ENCODE peak calls at places on chromosomes 2 and 18, in six cellular contexts. V, X, T, U, I and L are unnamed samples.
A peak's percentile ranks its signal among the peaks of the same experiment; 100 is the strongest.

GRCh38 chr2:24272161-24272802 is 88.1 kb downstream of the ITSN2 start:
- DNase-seq in U (no peak), V (no peak), X (no peak), I (no peak), T (no peak), L (no peak)

GRCh38 chr2:159265171-159265576 is 21.3 kb downstream of the WDSUB1 start:
- DNase-seq in X (no peak), U (no peak), I (no peak), T (no peak), V (peak; percentile 55), L (no peak)

GRCh38 chr2:196331143-196331542 is 159.8 kb upstream of the STK17B start:
- DNase-seq in T (no peak), V (peak; percentile 84), U (no peak), X (no peak), I (peak; percentile 17), L (no peak)

GRCh38 chr2:233147829-233148167 is 87.7 kb downstream of the INPP5D start:
- DNase-seq in V (no peak), T (no peak), X (no peak), I (no peak), U (no peak), L (no peak)

GRCh38 chr2:226176298-226176984 is 623.2 kb downstream of the IRS1 start:
- DNase-seq in U (no peak), I (no peak), T (no peak), V (no peak), X (no peak), L (no peak)

GRCh38 chr2:69469784-69470183 is 32.5 kb upstream of the NFU1 start:
- DNase-seq in T (no peak), U (no peak), X (no peak), I (no peak), V (no peak), L (no peak)

GRCh38 chr2:198100323-198100722 is 295.9 kb downstream of the PLCL1 start:
- DNase-seq in U (no peak), X (no peak), T (peak; percentile 12), V (no peak), I (no peak), L (no peak)

GRCh38 chr2:57934659-57935058 is 111.9 kb upstream of the VRK2 start:
- DNase-seq in V (no peak), T (no peak), X (no peak), U (no peak), I (no peak), L (no peak)

GRCh38 chr18:44098551-44099098 is 582.1 kb upstream of the SETBP1 start:
- DNase-seq in T (no peak), V (no peak), I (no peak), U (no peak), X (no peak), L (no peak)

GRCh38 chr2:216691210-216691741 is 4.1 kb downstream of the IGFBP5 start:
- DNase-seq in V (peak; percentile 52), T (no peak), X (no peak), I (peak; percentile 91), U (peak; percentile 87), L (no peak)

GRCh38 chr2:223554923-223555322 is 47.2 kb downstream of the SCG2 start:
- DNase-seq in V (no peak), I (no peak), T (no peak), X (no peak), U (no peak), L (no peak)

GRCh38 chr2:205640713-205641112 is 41.6 kb upstream of the NRP2 start:
- DNase-seq in U (no peak), T (no peak), I (no peak), V (no peak), X (no peak), L (no peak)

GRCh38 chr2:26563686-26564085 is 77.5 kb downstream of the CIB4 start:
- DNase-seq in V (no peak), I (no peak), X (no peak), U (no peak), T (no peak), L (no peak)

GRCh38 chr18:73708596-73708995 is 439.0 kb downstream of the FBXO15 start:
- DNase-seq in I (no peak), V (no peak), X (no peak), U (no peak), T (no peak), L (no peak)

GRCh38 chr18:64244571-64244970 is 95.7 kb upstream of the LINC00305 start:
- DNase-seq in V (no peak), T (no peak), I (no peak), U (no peak), X (no peak), L (no peak)

GRCh38 chr18:902179-902718 is 2.4 kb upstream of the ADCYAP1 start:
- DNase-seq in I (no peak), V (peak; percentile 47), X (no peak), T (no peak), U (no peak), L (no peak)

GRCh38 chr18:59777636-59778035 is 80.4 kb upstream of the CCBE1 start:
- DNase-seq in V (no peak), T (no peak), X (no peak), U (no peak), I (no peak), L (no peak)

GRCh38 chr2:98308068-98308467 is 38.2 kb upstream of the CNGA3 start:
- DNase-seq in T (no peak), V (no peak), I (no peak), X (no peak), U (no peak), L (no peak)

GRCh38 chr2:159185401-159186130 is 100.9 kb downstream of the WDSUB1 start:
- DNase-seq in T (peak; percentile 97), U (no peak), I (no peak), V (peak; percentile 23), X (no peak), L (no peak)

GRCh38 chr2:73212448-73213176 is 1.4 kb upstream of the SMYD5 start:
- DNase-seq in I (peak; percentile 58), U (peak; percentile 69), V (peak; percentile 63), T (no peak), X (peak; percentile 61), L (no peak)

GRCh38 chr18:74856967-74857366 is 259.3 kb downstream of the ZNF407 start:
- DNase-seq in T (no peak), X (no peak), U (no peak), V (no peak), I (no peak), L (no peak)

GRCh38 chr2:8628179-8628869 is 53.5 kb upstream of the ID2 start:
- DNase-seq in X (no peak), I (no peak), V (peak; percentile 36), T (no peak), U (no peak), L (no peak)

GRCh38 chr18:78713726-78714125 is 265.9 kb upstream of the SALL3 start:
- DNase-seq in I (no peak), V (no peak), X (no peak), T (no peak), U (no peak), L (no peak)

GRCh38 chr2:102806250-102806837 is 44.5 kb downstream of the TMEM182 start:
- DNase-seq in V (peak; percentile 53), T (no peak), U (peak; percentile 74), I (peak; percentile 66), X (peak; percentile 52), L (no peak)

GRCh38 chr2:18149660-18150246 is 271.3 kb downstream of the KCNS3 start:
- DNase-seq in U (no peak), T (peak; percentile 10), I (no peak), X (no peak), V (peak; percentile 39), L (no peak)

GRCh38 chr2:156021326-156022040 is 311.0 kb downstream of the NR4A2 start:
- DNase-seq in V (peak; percentile 46), X (no peak), U (no peak), T (no peak), I (no peak), L (peak; percentile 56)

GRCh38 chr2:190653931-190654330 is 5.0 kb downstream of the NAB1 start:
- DNase-seq in I (no peak), X (no peak), U (no peak), T (no peak), V (no peak), L (no peak)

GRCh38 chr18:49757513-49758262 is 55.6 kb downstream of the ACAA2 start:
- DNase-seq in X (no peak), U (no peak), T (no peak), I (no peak), V (no peak), L (no peak)

GRCh38 chr2:37085731-37086147 is 1.4 kb downstream of the GPATCH11 start:
- DNase-seq in T (no peak), U (no peak), I (no peak), V (peak; percentile 63), X (no peak), L (peak; percentile 12)

GRCh38 chr18:56458770-56459450 is 179.5 kb downstream of the TXNL1 start:
- DNase-seq in X (no peak), I (peak; percentile 16), U (no peak), T (no peak), V (no peak), L (no peak)

GRCh38 chr18:63158676-63159291 is 160.8 kb downstream of the BCL2 start:
- DNase-seq in X (no peak), I (no peak), U (no peak), T (no peak), V (no peak), L (no peak)

GRCh38 chr18:77124452-77124922 is 8.1 kb downstream of the MBP start:
- DNase-seq in U (no peak), V (no peak), X (no peak), T (no peak), I (no peak), L (no peak)

GRCh38 chr2:147998203-147998602 is 22.3 kb downstream of the ORC4 start:
- DNase-seq in T (no peak), X (no peak), I (no peak), U (no peak), V (no peak), L (no peak)

GRCh38 chr2:239964399-239965185 is 60.5 kb downstream of the NDUFA10 start:
- DNase-seq in I (no peak), X (no peak), V (no peak), T (no peak), U (no peak), L (no peak)